ENCODE peak calls at places on chromosomes 11 and 22, in eight cellular contexts. C, G, H, O, Q, Z, P and D are unnamed samples.
A peak's percentile ranks its signal among the peaks of the same experiment; 100 is the strongest.

GRCh38 chr22:48677168-48677520 is 1150.5 kb downstream of the BRD1 start:
- DNase-seq in H (no peak), O (no peak), Z (no peak), G (no peak), C (no peak), Q (no peak), P (no peak), D (no peak)

GRCh38 chr11:127106142-127106541 is 105.6 kb upstream of the KIRREL3 start:
- DNase-seq in P (no peak), O (no peak), C (no peak), Q (no peak), Z (no peak), G (no peak), H (no peak), D (peak; percentile 10)

GRCh38 chr22:48895341-48895740 is 932.3 kb downstream of the BRD1 start:
- DNase-seq in H (no peak), P (peak; percentile 42), Z (no peak), Q (no peak), G (no peak), O (no peak), C (no peak), D (no peak)

GRCh38 chr11:103528596-103528995 is 419.4 kb downstream of the DYNC2H1 start:
- DNase-seq in C (no peak), Z (no peak), Q (no peak), P (no peak), O (no peak), H (no peak), G (no peak), D (no peak)

GRCh38 chr22:24465566-24465965 is 29.6 kb upstream of the UPB1 start:
- DNase-seq in P (no peak), G (no peak), Z (peak; percentile 86), O (no peak), Q (no peak), H (peak; percentile 35), C (no peak), D (peak; percentile 25)

GRCh38 chr22:38843201-38843715 is 570 bp downstream of the NPTXR start:
- DNase-seq in P (no peak), Q (peak; percentile 52), H (peak; percentile 83), C (peak; percentile 89), G (peak; percentile 61), O (peak; percentile 59), Z (peak; percentile 79), D (peak; percentile 24)

GRCh38 chr22:46788426-46789168 is 26.1 kb downstream of the TBC1D22A start:
- DNase-seq in C (no peak), Z (no peak), P (no peak), O (no peak), H (no peak), G (no peak), Q (no peak), D (no peak)

GRCh38 chr22:17472886-17473285 is 90.4 kb upstream of the SLC25A18 start:
- DNase-seq in C (no peak), G (peak; percentile 7), P (no peak), Q (no peak), O (no peak), H (no peak), Z (no peak), D (no peak)

GRCh38 chr11:3056296-3057068 is 741 bp downstream of the CARS1 start:
- DNase-seq in H (no peak), O (no peak), Z (no peak), G (no peak), P (no peak), C (no peak), Q (no peak), D (no peak)

GRCh38 chr11:2761131-2762030 is 61.6 kb upstream of the KCNQ1OT1 start:
- DNase-seq in G (peak; percentile 2), Q (peak; percentile 17), H (no peak), Z (no peak), P (peak; percentile 74), O (peak; percentile 36), C (peak; percentile 67), D (no peak)

GRCh38 chr11:92886243-92886905 is 83.1 kb upstream of the MTNR1B start:
- DNase-seq in P (no peak), O (no peak), Q (no peak), Z (peak; percentile 72), H (peak; percentile 75), C (no peak), G (peak; percentile 74), D (peak; percentile 43)

GRCh38 chr11:115623021-115623451 is 118.8 kb upstream of the CADM1 start:
- DNase-seq in P (peak; percentile 89), O (peak; percentile 57), G (no peak), Z (peak; percentile 78), H (peak; percentile 99), C (peak; percentile 80), Q (no peak), D (peak; percentile 46)

GRCh38 chr22:37604875-37605274 is 3.8 kb upstream of the GGA1 start:
- DNase-seq in C (peak; percentile 85), H (no peak), Z (no peak), Q (no peak), O (no peak), P (no peak), G (no peak), D (no peak)

GRCh38 chr11:7512525-7513209 is 1.1 kb upstream of the PPFIBP2 start:
- DNase-seq in H (peak; percentile 49), C (peak; percentile 93), P (no peak), Q (no peak), O (peak; percentile 89), G (peak; percentile 14), Z (peak; percentile 69), D (no peak)

GRCh38 chr11:110513521-110514450 is 84.0 kb downstream of the FDX1 start:
- DNase-seq in Z (peak; percentile 17), O (no peak), P (peak; percentile 78), C (no peak), G (no peak), H (peak; percentile 17), Q (no peak), D (no peak)

GRCh38 chr11:41461057-41461681 is 1.7 kb upstream of the LRRC4C start:
- DNase-seq in Q (no peak), H (no peak), G (no peak), O (no peak), C (no peak), P (no peak), Z (peak; percentile 24), D (no peak)

GRCh38 chr11:116641561-116642045 is 131.2 kb downstream of the BUD13 start:
- DNase-seq in C (no peak), Q (peak; percentile 83), G (peak; percentile 73), O (peak; percentile 65), P (peak; percentile 60), H (no peak), Z (peak; percentile 39), D (no peak)
- TF ChIP-seq CTCF in C (no peak), Q (peak; percentile 94), G (peak; percentile 74), O (peak; percentile 61), P (no peak), H (peak; percentile 40), Z (peak; percentile 75), D (peak; percentile 75)

GRCh38 chr22:45529966-45530575 is 27.4 kb downstream of the FBLN1 start:
- DNase-seq in H (peak; percentile 92), Z (peak; percentile 36), P (no peak), C (no peak), O (no peak), G (no peak), Q (no peak), D (peak; percentile 69)

GRCh38 chr22:45529097-45529496 is 26.4 kb downstream of the FBLN1 start:
- DNase-seq in G (no peak), P (no peak), O (no peak), Q (no peak), Z (no peak), C (no peak), H (peak; percentile 93), D (no peak)

GRCh38 chr22:45531944-45532631 is 29.4 kb downstream of the FBLN1 start:
- DNase-seq in Z (no peak), Q (no peak), H (no peak), P (no peak), G (no peak), O (no peak), C (no peak), D (no peak)

GRCh38 chr22:45533731-45534130 is 31.0 kb downstream of the FBLN1 start:
- DNase-seq in Z (no peak), P (no peak), H (no peak), C (no peak), G (no peak), Q (no peak), O (no peak), D (no peak)

GRCh38 chr22:45531441-45531840 is 28.8 kb downstream of the FBLN1 start:
- DNase-seq in O (no peak), Q (no peak), H (no peak), P (no peak), G (no peak), Z (no peak), C (no peak), D (no peak)
- TF ChIP-seq CTCF in O (no peak), Q (no peak), H (no peak), P (no peak), G (no peak), Z (no peak), C (no peak), D (no peak)

GRCh38 chr11:45210846-45211245 is 64.4 kb downstream of the PRDM11 start:
- DNase-seq in C (no peak), Z (no peak), P (no peak), G (no peak), O (no peak), H (no peak), Q (no peak), D (no peak)

GRCh38 chr11:45213316-45213665 is 66.9 kb downstream of the PRDM11 start:
- DNase-seq in Z (no peak), O (no peak), P (no peak), Q (no peak), C (no peak), G (no peak), H (no peak), D (no peak)

GRCh38 chr11:45212566-45213315 is 66.3 kb downstream of the PRDM11 start:
- DNase-seq in C (no peak), H (no peak), G (peak; percentile 46), P (no peak), O (no peak), Q (peak; percentile 78), Z (no peak), D (no peak)

GRCh38 chr11:45209904-45210699 is 63.7 kb downstream of the PRDM11 start:
- DNase-seq in Z (peak; percentile 90), P (peak; percentile 97), H (peak; percentile 84), C (no peak), G (peak; percentile 71), Q (peak; percentile 72), O (peak; percentile 82), D (no peak)

DNA sequence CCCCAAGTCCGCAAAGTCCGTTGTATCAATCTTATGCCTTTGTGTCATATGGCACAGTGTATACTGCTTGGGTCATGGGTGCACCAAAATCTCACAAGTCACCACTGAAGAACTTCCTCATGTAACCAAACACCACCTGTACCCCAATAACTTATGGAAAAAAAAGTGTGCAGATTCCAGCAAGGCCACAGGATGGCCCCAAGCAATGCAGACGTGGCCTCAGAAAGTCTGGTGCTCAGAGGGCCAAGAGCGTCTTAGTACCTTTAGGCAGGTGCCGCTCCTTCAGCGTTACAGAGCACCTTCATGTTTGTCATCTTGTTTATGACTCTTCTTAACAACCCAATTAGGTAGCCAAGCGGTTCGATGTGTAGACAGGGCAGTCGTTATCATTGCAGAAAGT is 65.3 kb downstream of the PRDM11 start:
- DNase-seq in C (no peak), Z (no peak), P (no peak), H (no peak), G (no peak), O (no peak), Q (no peak), D (peak; percentile 2)
- TF ChIP-seq CTCF in C (no peak), Z (no peak), P (no peak), H (no peak), G (no peak), O (no peak), Q (no peak), D (peak; percentile 47)

GRCh38 chr11:58578136-58578634 is 678 bp upstream of the ZFP91 start:
- DNase-seq in Z (peak; percentile 99), P (peak; percentile 99), H (peak; percentile 99), C (peak; percentile 95), G (peak; percentile 87), Q (peak; percentile 94), O (peak; percentile 94), D (peak; percentile 99)
- TF ChIP-seq CTCF in Z (no peak), P (peak; percentile 14), H (no peak), C (no peak), G (no peak), Q (no peak), O (no peak), D (no peak)